ENCODE peak calls at places on chromosomes 1 and 21, in ten cellular contexts. V, Y, M, P, B, G, Z, N, F and X are unnamed samples.
A peak's percentile ranks its signal among the peaks of the same experiment; 100 is the strongest.

GRCh38 chr1:101025283-101025679 is 303 bp downstream of the DPH5 start:
- DNase-seq in V (no peak), Y (no peak), M (no peak), P (no peak), B (no peak), G (no peak), Z (no peak), N (peak; percentile 29), F (no peak), X (no peak)

GRCh38 chr1:62621907-62622306 is 24.6 kb downstream of the ANGPTL3 start:
- DNase-seq in V (peak; percentile 97), Y (peak; percentile 20), M (no peak), P (no peak), B (no peak), G (no peak), Z (peak; percentile 73), N (no peak), F (peak; percentile 49), X (no peak)

GRCh38 chr21:15010645-15011044 is 54.2 kb downstream of the NRIP1 start:
- DNase-seq in V (peak; percentile 28), Y (no peak), M (no peak), P (no peak), B (no peak), G (no peak), Z (no peak), N (no peak), F (no peak), X (no peak)

GRCh38 chr1:185719021-185719420 is 15.2 kb upstream of the HMCN1 start:
- DNase-seq in V (peak; percentile 86), Y (peak; percentile 38), M (no peak), P (peak; percentile 25), B (no peak), G (no peak), Z (peak; percentile 94), N (no peak), F (no peak), X (peak; percentile 24)

GRCh38 chr1:214573386-214574358 is 22.3 kb upstream of the PTPN14 start:
- DNase-seq in V (no peak), Y (no peak), M (no peak), P (no peak), B (no peak), G (no peak), Z (no peak), N (no peak), F (no peak), X (no peak)

GRCh38 chr1:62144238-62144831 is 50.3 kb upstream of the L1TD1 start:
- DNase-seq in V (peak; percentile 64), Y (no peak), M (no peak), P (no peak), B (no peak), G (no peak), Z (peak; percentile 79), N (peak; percentile 41), F (no peak), X (peak; percentile 63)

GRCh38 chr1:181179980-181180964 is 91.8 kb downstream of the IER5 start:
- DNase-seq in V (peak; percentile 77), Y (peak; percentile 51), M (peak; percentile 58), P (peak; percentile 87), B (no peak), G (no peak), Z (no peak), N (no peak), F (no peak), X (peak; percentile 63)

GRCh38 chr1:91171906-91172305 is 150.1 kb upstream of the ZNF644 start:
- DNase-seq in V (peak; percentile 34), Y (no peak), M (no peak), P (no peak), B (no peak), G (no peak), Z (no peak), N (no peak), F (peak; percentile 21), X (no peak)

GRCh38 chr1:193884848-193885558 is 698.6 kb upstream of the B3GALT2 start:
- DNase-seq in V (no peak), Y (no peak), M (no peak), P (no peak), B (no peak), G (no peak), Z (no peak), N (no peak), F (no peak), X (peak; percentile 8)

GRCh38 chr1:210342986-210343780 is 14.5 kb downstream of the HHAT start:
- DNase-seq in V (no peak), Y (no peak), M (no peak), P (no peak), B (no peak), G (no peak), Z (no peak), N (no peak), F (no peak), X (no peak)

GRCh38 chr1:25037174-25038074 is 107.3 kb upstream of the RUNX3 start:
- DNase-seq in V (peak; percentile 11), Y (no peak), M (peak; percentile 34), P (peak; percentile 33), B (no peak), G (peak; percentile 36), Z (peak; percentile 68), N (peak; percentile 78), F (no peak), X (peak; percentile 94)

GRCh38 chr1:202131956-202132821 is 9.5 kb downstream of the GPR37L1 start:
- DNase-seq in V (no peak), Y (peak; percentile 68), M (peak; percentile 58), P (peak; percentile 79), B (no peak), G (no peak), Z (no peak), N (peak; percentile 19), F (peak; percentile 74), X (peak; percentile 49)

GRCh38 chr1:234597894-234598293 is 12.1 kb downstream of the IRF2BP2 start:
- DNase-seq in V (peak; percentile 73), Y (no peak), M (no peak), P (peak; percentile 46), B (no peak), G (peak; percentile 24), Z (peak; percentile 58), N (peak; percentile 56), F (no peak), X (peak; percentile 75)

DNA sequence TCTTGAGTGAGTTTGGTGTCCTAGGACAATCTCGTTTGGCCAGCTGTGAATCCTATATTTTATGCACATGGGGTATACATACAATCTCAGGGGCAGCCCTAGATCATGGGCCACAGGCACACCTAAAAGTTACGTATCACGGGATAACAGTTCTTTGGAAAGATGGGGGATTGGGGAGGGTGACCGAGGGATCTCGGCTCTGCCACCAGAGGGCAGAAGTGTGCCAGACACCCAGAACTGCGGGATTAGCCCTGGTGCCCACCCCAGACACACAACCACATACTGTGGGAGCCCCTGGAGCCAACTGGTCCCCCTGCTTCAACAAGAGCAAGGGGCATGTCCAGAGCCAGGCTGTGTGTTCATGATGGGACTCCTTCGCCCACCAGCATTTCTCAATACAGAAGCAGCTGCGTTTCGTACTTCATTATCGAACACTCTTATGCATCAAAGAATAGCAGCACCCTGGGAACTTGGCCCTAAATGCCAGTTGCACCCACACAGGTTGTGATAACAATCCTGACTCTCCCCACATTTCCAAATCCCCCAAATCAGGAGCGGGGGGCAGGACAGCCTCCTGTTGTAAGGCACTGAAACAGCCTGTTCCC is 37.4 kb downstream of the TMCO4 start:
- DNase-seq in V (peak; percentile 32), Y (no peak), M (no peak), P (no peak), B (no peak), G (no peak), Z (peak; percentile 57), N (peak; percentile 75), F (no peak), X (peak; percentile 92)
- H3K36me3 ChIP-seq in V (no peaks in the 10 kb centered on the region), Y (no peaks in the 10 kb centered on the region), M (peaks cover 6% of the 10 kb centered on the region), P (no peaks in the 10 kb centered on the region), B (peaks cover 41% of the 10 kb centered on the region), G (no peaks in the 10 kb centered on the region), Z (no peaks in the 10 kb centered on the region), N (no peaks in the 10 kb centered on the region), F (peaks cover 4% of the 10 kb centered on the region), X (no peaks in the 10 kb centered on the region)

GRCh38 chr1:13968361-13968760 is 268.4 kb downstream of the PRDM2 start:
- DNase-seq in V (no peak), Y (no peak), M (no peak), P (no peak), B (no peak), G (no peak), Z (no peak), N (no peak), F (no peak), X (no peak)

GRCh38 chr1:13960376-13960987 is 260.5 kb downstream of the PRDM2 start:
- DNase-seq in V (peak; percentile 60), Y (peak; percentile 64), M (peak; percentile 51), P (peak; percentile 65), B (no peak), G (peak; percentile 17), Z (peak; percentile 84), N (peak; percentile 65), F (peak; percentile 72), X (peak; percentile 80)

GRCh38 chr1:13965770-13966398 is 265.9 kb downstream of the PRDM2 start:
- DNase-seq in V (peak; percentile 59), Y (peak; percentile 48), M (peak; percentile 34), P (peak; percentile 62), B (no peak), G (no peak), Z (peak; percentile 71), N (peak; percentile 57), F (peak; percentile 44), X (peak; percentile 83)

GRCh38 chr1:13967707-13968106 is 267.7 kb downstream of the PRDM2 start:
- DNase-seq in V (no peak), Y (no peak), M (no peak), P (no peak), B (no peak), G (no peak), Z (no peak), N (no peak), F (no peak), X (no peak)

DNA sequence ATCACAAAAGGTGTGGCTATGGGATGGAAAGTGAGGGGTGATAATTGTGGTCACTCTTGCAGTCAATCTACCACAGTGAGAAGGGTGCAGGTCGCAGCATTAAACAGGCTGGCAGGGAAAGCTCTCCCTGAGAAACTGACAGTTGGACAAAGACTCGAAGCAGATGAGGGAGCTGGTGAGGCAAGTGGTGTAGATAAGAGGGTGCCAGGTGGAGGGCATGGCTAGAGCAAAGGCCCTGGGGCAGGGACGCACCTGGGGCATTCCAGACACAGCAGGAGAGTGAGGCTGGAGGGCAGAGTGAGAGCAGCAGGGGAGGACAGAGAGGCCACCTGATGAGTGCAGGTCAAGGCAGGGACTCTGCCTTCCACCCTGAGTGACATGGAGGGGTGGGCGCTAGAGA is 264.8 kb downstream of the PRDM2 start:
- DNase-seq in V (no peak), Y (no peak), M (no peak), P (no peak), B (no peak), G (no peak), Z (no peak), N (no peak), F (no peak), X (no peak)
- H3K36me3 ChIP-seq in V (no peaks in the 10 kb centered on the region), Y (no peaks in the 10 kb centered on the region), M (no peaks in the 10 kb centered on the region), P (no peaks in the 10 kb centered on the region), B (no peaks in the 10 kb centered on the region), G (no peaks in the 10 kb centered on the region), Z (no peaks in the 10 kb centered on the region), N (no peaks in the 10 kb centered on the region), F (no peaks in the 10 kb centered on the region), X (no peaks in the 10 kb centered on the region)

GRCh38 chr1:150005606-150006005 is 4.9 kb downstream of the OTUD7B start:
- DNase-seq in V (no peak), Y (no peak), M (no peak), P (no peak), B (no peak), G (no peak), Z (no peak), N (no peak), F (no peak), X (no peak)
- H3K36me3 ChIP-seq in V (no peaks in the 10 kb centered on the region), Y (peaks cover 4% of the 10 kb centered on the region), M (peaks cover 7% of the 10 kb centered on the region), P (no peaks in the 10 kb centered on the region), B (peaks cover 30% of the 10 kb centered on the region), G (peaks cover 5% of the 10 kb centered on the region), Z (no peaks in the 10 kb centered on the region), N (peaks cover 16% of the 10 kb centered on the region), F (no peaks in the 10 kb centered on the region), X (no peaks in the 10 kb centered on the region)

GRCh38 chr21:32350981-32351380 is 41.8 kb downstream of the URB1 start:
- DNase-seq in V (no peak), Y (no peak), M (no peak), P (no peak), B (no peak), G (no peak), Z (no peak), N (no peak), F (no peak), X (no peak)
- H3K36me3 ChIP-seq in V (peaks cover 20% of the 10 kb centered on the region), Y (peaks cover 46% of the 10 kb centered on the region), M (peaks cover 100% of the 10 kb centered on the region), P (peaks cover 52% of the 10 kb centered on the region), B (peaks cover 100% of the 10 kb centered on the region), G (peaks cover 97% of the 10 kb centered on the region), Z (peaks cover 94% of the 10 kb centered on the region), N (peaks cover 64% of the 10 kb centered on the region), F (peaks cover 75% of the 10 kb centered on the region), X (peaks cover 55% of the 10 kb centered on the region)